ENCODE peak calls at places on chromosomes 11 and 22, in ten cellular contexts. I, T, S, D, Y, P, J, W, N and L are unnamed samples.

GRCh38 chr11:119432484-119433368 is 9.8 kb upstream of the THY1 start:
- DNase-seq in D (no peak), W (no peak), Y (no peak), I (peak; percentile 42), J (peak; percentile 90), S (no peak), N (no peak), T (no peak), P (no peak), L (no peak)

GRCh38 chr11:74721479-74721835 is 9.8 kb downstream of the CHRDL2 start:
- DNase-seq in N (no peak), Y (no peak), T (no peak), W (no peak), S (no peak), P (no peak), I (peak; percentile 20), D (no peak), J (no peak), L (no peak)

GRCh38 chr11:11524436-11525038 is 97.3 kb downstream of the GALNT18 start:
- DNase-seq in N (no peak), D (no peak), S (no peak), Y (no peak), I (no peak), J (no peak), T (no peak), P (no peak), W (no peak), L (no peak)

GRCh38 chr22:44185237-44186120 is 4.8 kb downstream of the PARVG start:
- DNase-seq in D (no peak), S (no peak), N (no peak), J (no peak), P (no peak), Y (no peak), T (no peak), I (no peak), W (no peak), L (no peak)

GRCh38 chr11:10181811-10182210 is 112.2 kb downstream of the SBF2 start:
- DNase-seq in S (no peak), J (peak; percentile 39), N (no peak), Y (no peak), P (peak; percentile 8), T (no peak), I (no peak), D (peak; percentile 26), W (no peak), L (no peak)

GRCh38 chr22:28909375-28909774 is 26.0 kb downstream of the ZNRF3 start:
- DNase-seq in P (no peak), J (peak; percentile 68), W (no peak), D (no peak), I (no peak), N (no peak), T (no peak), Y (no peak), S (no peak), L (no peak)

GRCh38 chr11:120324932-120325810 is at the start of gene TLCD5:
- DNase-seq in P (peak; percentile 49), J (peak; percentile 61), W (peak; percentile 44), N (peak; percentile 43), I (peak; percentile 72), S (peak; percentile 83), Y (no peak), T (peak; percentile 83), D (peak; percentile 54), L (no peak)

GRCh38 chr11:116519499-116519898 is 253.3 kb downstream of the BUD13 start:
- DNase-seq in W (no peak), P (no peak), Y (no peak), D (no peak), S (no peak), T (no peak), I (no peak), N (no peak), J (no peak), L (no peak)

GRCh38 chr11:100068116-100068515 is 619.0 kb upstream of the ARHGAP42 start:
- DNase-seq in D (no peak), Y (no peak), J (no peak), P (no peak), S (no peak), I (no peak), T (no peak), N (no peak), W (no peak), L (no peak)

GRCh38 chr11:67195971-67196418 is 70.3 kb upstream of the GRK2 start:
- DNase-seq in T (no peak), D (no peak), Y (no peak), N (no peak), W (no peak), P (no peak), J (peak; percentile 67), S (no peak), I (peak; percentile 37), L (no peak)

GRCh38 chr22:46043816-46044717 is 67.1 kb upstream of the WNT7B start:
- DNase-seq in T (peak; percentile 70), J (no peak), W (no peak), D (no peak), P (no peak), Y (peak; percentile 79), I (peak; percentile 57), S (no peak), N (no peak), L (no peak)

DNA sequence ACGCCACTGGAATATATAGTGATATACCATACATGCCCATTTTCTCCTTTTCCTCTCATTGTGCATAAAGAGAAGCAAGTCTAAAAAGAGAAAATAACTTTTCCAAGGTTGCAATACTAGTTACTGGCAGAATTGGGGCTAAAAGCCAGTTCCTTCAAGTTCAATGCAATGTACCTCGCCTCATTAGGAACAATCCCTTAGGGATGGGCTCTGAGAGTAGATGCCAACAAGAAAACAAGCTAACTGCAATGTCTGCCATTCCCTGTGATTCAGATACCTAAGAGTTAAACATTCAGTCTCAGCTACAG is 114.3 kb downstream of the RBFOX2 start:
- DNase-seq in W (no peak), I (no peak), S (no peak), D (no peak), P (no peak), T (no peak), N (no peak), Y (no peak), J (no peak), L (no peak)
- H3K27ac ChIP-seq in W (peak overlapping the region; percentile 80), I (peak overlapping the region; percentile 74), S (peak overlapping the region; percentile 57), D (no peak overlapping the region), P (peak overlapping the region; percentile 74), T (peak overlapping the region; percentile 83), N (peak overlapping the region; percentile 86), Y (peak overlapping the region; percentile 89), J (no peak overlapping the region), L (peak overlapping the region; percentile 79)

DNA sequence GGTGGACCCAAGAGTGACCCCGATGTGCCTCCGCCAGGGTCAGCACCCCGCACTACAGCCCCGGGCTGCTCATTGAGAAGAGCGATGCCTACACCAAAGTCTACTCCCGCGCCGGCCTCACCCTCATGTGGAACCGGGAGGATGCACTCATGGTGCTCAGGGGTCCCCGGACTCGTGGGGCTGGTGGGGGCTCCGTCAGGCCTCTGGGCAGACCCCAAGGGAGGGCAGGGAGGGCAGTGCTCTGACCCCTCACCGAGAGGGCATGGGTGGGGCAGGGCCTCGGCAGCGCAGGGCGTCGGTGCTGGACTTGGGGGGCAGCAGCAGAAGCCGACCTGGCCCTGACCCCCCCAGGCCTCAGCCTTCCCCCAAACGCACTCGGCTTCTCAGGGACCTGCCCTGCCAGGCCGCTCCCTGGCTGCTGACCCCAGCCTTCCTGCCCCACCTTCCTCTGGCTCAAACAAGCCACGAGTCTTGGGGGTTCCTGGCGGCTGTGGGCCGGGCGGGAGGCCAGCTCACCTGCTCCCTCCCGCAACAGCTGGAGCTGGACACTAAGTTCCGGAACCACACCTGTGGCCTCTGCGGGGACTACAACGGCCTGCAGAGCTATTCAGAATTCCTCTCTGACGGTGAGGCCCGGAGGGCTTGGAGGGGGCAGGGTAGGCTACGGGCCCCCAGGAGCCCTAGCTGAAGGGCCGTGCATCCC is 2.9 kb downstream of the MUC2 start:
- DNase-seq in I (peak; percentile 11), D (no peak), P (no peak), T (peak; percentile 56), Y (no peak), W (no peak), J (no peak), N (no peak), S (peak; percentile 21), L (no peak)
- H3K27ac ChIP-seq in I (no peak overlapping the region), D (no peak overlapping the region), P (no peak overlapping the region), T (no peak overlapping the region), Y (no peak overlapping the region), W (no peak overlapping the region), J (no peak overlapping the region), N (no peak overlapping the region), S (no peak overlapping the region), L (no peak overlapping the region)

GRCh38 chr11:128473631-128474030 is 113.7 kb downstream of the ETS1 start:
- DNase-seq in P (no peak), S (no peak), T (no peak), Y (no peak), I (no peak), W (no peak), D (no peak), N (no peak), J (no peak), L (no peak)
- H3K27ac ChIP-seq in P (no peak overlapping the region), S (peak overlapping the region; percentile 83), T (no peak overlapping the region), Y (peak overlapping the region; percentile 38), I (no peak overlapping the region), W (no peak overlapping the region), D (no peak overlapping the region), N (no peak overlapping the region), J (no peak overlapping the region), L (no peak overlapping the region)

GRCh38 chr11:34126959-34127848 is 21.8 kb downstream of the NAT10 start:
- DNase-seq in D (no peak), T (no peak), I (no peak), P (no peak), Y (no peak), W (no peak), J (no peak), S (no peak), N (no peak), L (no peak)
- H3K27ac ChIP-seq in D (no peak overlapping the region), T (no peak overlapping the region), I (no peak overlapping the region), P (no peak overlapping the region), Y (no peak overlapping the region), W (no peak overlapping the region), J (no peak overlapping the region), S (no peak overlapping the region), N (no peak overlapping the region), L (peak overlapping the region; percentile 49)

DNA sequence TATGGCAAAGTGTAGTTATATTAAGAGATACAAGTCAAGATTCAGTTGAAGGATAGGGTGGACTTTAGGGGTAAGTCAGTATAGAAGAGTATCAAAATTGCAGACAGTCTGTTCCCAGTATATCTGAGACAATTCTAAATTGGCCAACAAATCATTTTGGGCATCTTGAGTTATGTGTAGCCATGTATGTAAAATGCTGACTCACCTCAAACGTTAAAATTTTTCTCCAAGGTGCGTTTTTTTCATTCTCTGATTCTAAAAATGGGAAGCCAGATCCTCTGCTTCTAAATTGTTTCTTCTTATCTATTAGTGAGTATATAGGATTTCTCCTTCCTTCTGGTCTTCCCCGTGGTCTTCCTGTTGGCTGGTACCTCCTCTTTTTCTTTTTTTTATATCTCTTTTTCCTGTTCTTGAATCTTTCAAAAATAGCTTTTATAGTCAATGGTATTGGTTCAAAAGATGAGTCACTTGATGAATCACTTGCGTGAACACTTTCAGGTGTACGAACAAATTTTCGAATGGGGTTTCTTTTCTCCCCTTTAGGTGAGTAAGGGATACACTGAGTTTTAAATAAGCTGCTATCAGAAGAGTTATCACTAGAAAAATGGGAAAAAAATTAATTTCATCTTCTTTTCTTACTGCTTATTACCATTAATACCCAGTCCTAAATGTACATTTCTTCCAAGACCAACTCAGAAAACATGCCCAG is 3.2 kb downstream of the TAF1D start:
- DNase-seq in I (no peak), Y (no peak), W (peak; percentile 80), D (no peak), T (no peak), P (no peak), S (no peak), J (peak; percentile 18), N (no peak), L (peak; percentile 10)
- H3K27ac ChIP-seq in I (no peak overlapping the region), Y (no peak overlapping the region), W (peak overlapping the region; percentile 99), D (peak overlapping the region; percentile 86), T (peak overlapping the region; percentile 26), P (peak overlapping the region; percentile 72), S (peak overlapping the region; percentile 17), J (peak overlapping the region; percentile 34), N (no peak overlapping the region), L (peak overlapping the region; percentile 95)